ENCODE peak calls at places on chromosome X, in eight cellular contexts. K is KG1; J is CD4-positive, alpha-beta memory T cell; F is SHP77 treated with DMSO at 0.1 percent for 48 hours; D is activated CD4-positive, alpha-beta T cell treated with anti-CD3 and anti-CD28 coated beads, Interleukin-2, amount 50 U/mL, for 1 hour; G is endothelial cell; V is transverse colon; L is heart left ventricle. A is an unnamed sample.

GRCh38 chrX:44937606-44938005 is 64.6 kb downstream of the KDM6A start:
- DNase-seq in L (no peak), V (no peak), J (no peak), G (no peak), F (no peak), D (no peak), K (no peak), A (no peak)

GRCh38 chrX:31435592-31435991 is 363.8 kb upstream of the FTHL17 start:
- DNase-seq in L (peak; percentile 56), V (peak; percentile 70), G (peak; percentile 3), D (no peak), J (no peak), F (no peak), K (no peak), A (no peak)

GRCh38 chrX:39752820-39753219 is 344.9 kb downstream of the BCOR start:
- DNase-seq in K (no peak), F (peak; percentile 55), V (no peak), G (no peak), L (no peak), J (no peak), D (no peak), A (no peak)

GRCh38 chrX:53089224-53089842 is 4.6 kb upstream of the KANTR start:
- DNase-seq in L (no peak), V (peak; percentile 65), D (no peak), G (no peak), J (peak; percentile 58), F (peak; percentile 74), K (no peak), A (peak; percentile 52)

GRCh38 chrX:17813277-17813676 is 47.8 kb downstream of the RAI2 start:
- DNase-seq in J (no peak), D (no peak), L (no peak), V (no peak), G (no peak), F (no peak), K (no peak), A (no peak)

GRCh38 chrX:100895365-100896075 is 21.4 kb upstream of the NOX1 start:
- DNase-seq in D (peak; percentile 1), G (peak; percentile 13), J (peak; percentile 11), V (peak; percentile 28), L (no peak), K (no peak), F (no peak), A (no peak)

GRCh38 chrX:16239211-16239610 is 71.9 kb downstream of the MAGEB17 start:
- DNase-seq in K (no peak), G (no peak), L (no peak), D (no peak), J (no peak), F (no peak), V (no peak), A (no peak)

GRCh38 chrX:138765061-138765460 is 53.5 kb upstream of the FGF13 start:
- DNase-seq in J (no peak), G (no peak), K (no peak), V (no peak), L (no peak), D (no peak), F (no peak), A (no peak)

GRCh38 chrX:124256209-124256608 is 76.3 kb upstream of the TEX13D start:
- DNase-seq in D (no peak), V (no peak), J (no peak), K (no peak), L (no peak), F (no peak), G (no peak), A (no peak)

GRCh38 chrX:111483140-111483539 is 28.3 kb upstream of the SERTM2 start:
- DNase-seq in D (no peak), J (no peak), K (no peak), V (no peak), F (no peak), G (no peak), L (no peak), A (no peak)

GRCh38 chrX:11789809-11790208 is 31.8 kb downstream of the MSL3 start:
- DNase-seq in K (no peak), G (no peak), V (no peak), J (no peak), F (no peak), L (no peak), D (no peak), A (no peak)

GRCh38 chrX:134551365-134552095 is 91.6 kb downstream of the HPRT1 start:
- DNase-seq in F (no peak), G (no peak), K (no peak), L (no peak), J (no peak), V (no peak), D (no peak), A (no peak)

GRCh38 chrX:39592776-39593175 is 505.0 kb downstream of the BCOR start:
- DNase-seq in F (no peak), D (no peak), K (no peak), J (no peak), G (no peak), V (no peak), L (no peak), A (no peak)